ENCODE peak calls at places on chromosomes 6 and 20, in seven cellular contexts. A is A549, W is GM12892, P is right lobe of liver, C is uterus, S is NB4, L is ovary. D is an unnamed sample.

GRCh38 chr6:92892626-92893025 is 526.7 kb downstream of the EPHA7 start:
- DNase-seq in S (no peak), L (no peak), A (no peak), W (no peak), C (no peak), P (no peak), D (no peak)

GRCh38 chr6:53579338-53579737 is 34.4 kb upstream of the GCLC start:
- DNase-seq in W (no peak), L (no peak), P (no peak), S (no peak), C (no peak), A (no peak), D (no peak)

GRCh38 chr20:59421920-59422637 is 121.7 kb downstream of the EDN3 start:
- DNase-seq in C (no peak), P (no peak), S (no peak), W (no peak), L (no peak), A (no peak), D (no peak)

GRCh38 chr6:24856954-24857670 is 58.4 kb upstream of the ARMH2 start:
- DNase-seq in W (no peak), P (no peak), C (no peak), S (no peak), L (no peak), A (no peak), D (no peak)

GRCh38 chr6:127963495-127963894 is 62.6 kb upstream of the THEMIS start:
- DNase-seq in C (no peak), L (no peak), W (no peak), P (no peak), A (no peak), S (no peak), D (no peak)

GRCh38 chr6:106128981-106129761 is 43.0 kb downstream of the PRDM1 start:
- DNase-seq in P (no peak), L (no peak), S (no peak), W (no peak), C (no peak), A (peak), D (no peak)

GRCh38 chr20:19668406-19668805 is 89.7 kb upstream of the RIN2 start:
- DNase-seq in C (no peak), L (no peak), W (no peak), A (no peak), P (no peak), S (peak), D (no peak)

GRCh38 chr20:52031206-52031573 is 160.4 kb downstream of the ZFP64 start:
- DNase-seq in P (no peak), A (no peak), L (no peak), S (no peak), C (no peak), W (no peak), D (no peak)

GRCh38 chr20:4592316-4593148 is 129.2 kb upstream of the PRND start:
- DNase-seq in P (no peak), A (peak), L (peak), W (peak), C (peak), S (peak), D (peak)

GRCh38 chr6:151179321-151179720 is 60.4 kb upstream of the AKAP12 start:
- DNase-seq in L (no peak), A (no peak), W (no peak), S (no peak), C (no peak), P (no peak), D (no peak)

GRCh38 chr6:119259027-119259426 is 90.5 kb downstream of the MAN1A1 start:
- DNase-seq in S (no peak), C (no peak), A (no peak), L (no peak), W (no peak), P (no peak), D (no peak)

GRCh38 chr20:37590938-37591490 is 63.3 kb upstream of the BLCAP start:
- DNase-seq in L (no peak), S (no peak), A (no peak), P (no peak), W (no peak), C (no peak), D (no peak)

GRCh38 chr6:53306819-53307347 is 41.9 kb downstream of the ELOVL5 start:
- DNase-seq in C (no peak), L (no peak), W (peak), A (no peak), P (peak), S (no peak), D (peak)

GRCh38 chr20:49636447-49636846 is 68.5 kb upstream of the PTGIS start:
- DNase-seq in A (no peak), S (no peak), P (no peak), L (peak), C (no peak), W (no peak), D (no peak)

GRCh38 chr6:27776504-27776903 is 135.7 kb downstream of the OR2B2 start:
- DNase-seq in C (no peak), L (no peak), A (no peak), S (no peak), W (no peak), P (no peak), D (no peak)

GRCh38 chr20:2867081-2867860 is 6.0 kb upstream of the PTPRA start:
- DNase-seq in A (no peak), W (no peak), S (peak), C (no peak), P (no peak), L (no peak), D (no peak)

GRCh38 chr20:39016496-39016895 is 54.4 kb downstream of the DHX35 start:
- DNase-seq in P (no peak), W (no peak), A (no peak), S (no peak), L (no peak), C (no peak), D (no peak)

GRCh38 chr6:72651191-72651590 is 29.3 kb downstream of the KCNQ5 start:
- DNase-seq in A (no peak), W (no peak), C (no peak), P (no peak), L (no peak), S (no peak), D (no peak)

GRCh38 chr6:157646012-157646411 is 177.0 kb upstream of the SNX9 start:
- DNase-seq in C (no peak), A (no peak), P (no peak), S (peak), L (no peak), W (no peak), D (no peak)

GRCh38 chr6:157642736-157643135 is 180.3 kb upstream of the SNX9 start:
- DNase-seq in C (no peak), L (no peak), S (no peak), W (no peak), P (no peak), A (no peak), D (no peak)

GRCh38 chr6:157644043-157644810 is 178.8 kb upstream of the SNX9 start:
- DNase-seq in W (no peak), C (no peak), P (no peak), L (no peak), S (peak), A (peak), D (no peak)

GRCh38 chr6:157647261-157647915 is 175.7 kb upstream of the SNX9 start:
- DNase-seq in C (no peak), W (no peak), P (no peak), S (peak), A (no peak), L (no peak), D (no peak)

DNA sequence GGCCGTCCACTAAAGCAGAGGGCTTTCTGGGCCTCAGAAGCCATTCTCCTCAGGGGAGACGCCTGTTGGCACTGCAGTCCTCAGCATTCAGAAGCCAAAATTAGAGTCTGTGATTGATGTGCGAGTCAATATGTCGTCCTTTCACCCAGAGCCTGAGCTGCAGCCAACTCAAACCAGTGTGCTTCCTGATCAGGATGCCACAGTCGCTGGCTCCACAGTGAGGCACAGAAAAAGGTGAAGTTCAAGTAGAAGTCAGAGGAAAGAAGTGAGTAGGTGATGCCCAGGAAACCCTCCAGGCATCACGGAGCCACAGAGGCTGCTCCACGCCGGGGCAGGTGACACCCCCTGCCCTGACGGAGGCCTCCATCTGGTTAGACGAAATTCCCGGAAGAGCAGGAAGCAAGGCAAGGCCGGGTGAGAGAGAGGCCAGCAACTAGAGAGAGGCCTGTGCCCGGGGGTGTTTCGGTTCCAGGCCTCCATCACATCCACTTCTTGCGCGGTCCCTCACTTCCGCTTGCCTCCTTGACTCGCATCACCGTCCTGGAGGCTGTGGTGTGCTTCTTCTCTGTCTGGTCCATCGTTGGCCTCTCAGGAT is 177.7 kb upstream of the SNX9 start:
- DNase-seq in A (no peak), S (no peak), P (no peak), C (no peak), L (no peak), W (no peak), D (no peak)
- TF ChIP-seq POLR2A in A (no peak), S (no peak), P (no peak), C (no peak), L (no peak), W (no peak), D (no peak)

GRCh38 chr6:131808460-131809269 is 845 bp downstream of the ENPP1 start:
- DNase-seq in C (no peak), S (no peak), A (no peak), W (no peak), L (no peak), P (no peak), D (no peak)
- TF ChIP-seq POLR2A in C (no peak), S (no peak), A (no peak), W (no peak), L (no peak), P (no peak), D (no peak)

DNA sequence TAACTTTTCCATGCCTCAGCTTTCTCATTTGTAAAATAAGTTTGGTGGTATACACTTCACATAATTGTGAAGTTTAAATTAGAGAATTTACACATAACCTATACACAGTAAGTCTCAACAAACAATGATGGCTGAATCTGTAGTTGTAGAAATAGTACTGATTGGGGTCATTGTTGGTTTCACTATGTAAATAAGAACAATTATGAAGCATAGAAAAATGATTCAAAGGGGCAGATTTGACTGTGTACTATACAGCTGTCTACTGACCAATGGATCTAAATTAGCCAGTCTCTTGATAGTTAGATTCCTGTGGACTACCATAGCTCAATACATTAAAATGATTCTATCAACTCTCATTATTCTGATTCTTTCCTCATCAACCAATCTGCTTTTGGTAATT is 181.1 kb upstream of the STXBP5 start:
- DNase-seq in W (no peak), S (no peak), C (no peak), A (no peak), P (no peak), L (no peak), D (no peak)
- TF ChIP-seq POLR2A in W (no peak), S (no peak), C (no peak), A (no peak), P (no peak), L (no peak), D (no peak)

DNA sequence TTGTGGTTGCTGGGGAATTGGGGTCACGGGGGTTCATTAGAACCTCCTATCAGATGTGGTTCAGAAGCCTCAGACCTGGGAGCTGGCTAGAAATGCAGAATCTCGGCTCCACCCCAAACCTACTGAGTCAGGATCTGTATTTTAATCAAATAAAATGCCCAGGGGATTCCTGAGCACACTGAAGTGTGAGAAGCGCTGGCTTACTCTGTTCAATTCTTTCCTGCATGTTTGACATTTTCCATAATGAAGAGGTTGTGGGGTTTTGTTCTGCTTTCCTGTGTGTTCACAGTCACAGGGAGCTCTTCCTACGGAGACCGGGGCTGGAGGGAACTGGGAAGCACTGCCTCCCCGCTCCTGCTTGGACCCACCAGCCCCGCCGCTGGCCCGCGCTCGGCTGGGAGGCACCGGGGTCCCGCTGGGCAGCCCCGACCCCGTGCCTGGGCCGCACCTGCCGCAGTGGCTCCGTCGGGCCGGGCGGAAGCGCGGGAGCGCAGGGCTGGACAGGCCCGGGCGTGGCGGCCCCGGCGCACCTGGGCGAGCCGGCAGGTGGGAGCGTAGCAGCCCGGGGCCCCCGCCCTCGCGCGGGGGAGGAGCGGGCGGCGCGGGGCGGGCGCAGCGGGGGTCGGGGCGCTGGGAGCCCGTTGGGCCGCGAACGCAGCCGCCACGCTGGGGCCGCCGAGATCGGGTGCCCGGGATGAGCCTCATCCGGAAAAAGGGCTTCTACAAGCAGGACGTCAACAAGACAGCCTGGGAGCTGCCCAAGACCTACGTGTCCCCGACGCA is at the start of gene MAPK13:
- DNase-seq in C (no peak), L (no peak), P (peak), W (peak), A (no peak), S (no peak), D (no peak)
- TF ChIP-seq POLR2A in C (no peak), L (no peak), P (no peak), W (no peak), A (no peak), S (no peak), D (no peak)

DNA sequence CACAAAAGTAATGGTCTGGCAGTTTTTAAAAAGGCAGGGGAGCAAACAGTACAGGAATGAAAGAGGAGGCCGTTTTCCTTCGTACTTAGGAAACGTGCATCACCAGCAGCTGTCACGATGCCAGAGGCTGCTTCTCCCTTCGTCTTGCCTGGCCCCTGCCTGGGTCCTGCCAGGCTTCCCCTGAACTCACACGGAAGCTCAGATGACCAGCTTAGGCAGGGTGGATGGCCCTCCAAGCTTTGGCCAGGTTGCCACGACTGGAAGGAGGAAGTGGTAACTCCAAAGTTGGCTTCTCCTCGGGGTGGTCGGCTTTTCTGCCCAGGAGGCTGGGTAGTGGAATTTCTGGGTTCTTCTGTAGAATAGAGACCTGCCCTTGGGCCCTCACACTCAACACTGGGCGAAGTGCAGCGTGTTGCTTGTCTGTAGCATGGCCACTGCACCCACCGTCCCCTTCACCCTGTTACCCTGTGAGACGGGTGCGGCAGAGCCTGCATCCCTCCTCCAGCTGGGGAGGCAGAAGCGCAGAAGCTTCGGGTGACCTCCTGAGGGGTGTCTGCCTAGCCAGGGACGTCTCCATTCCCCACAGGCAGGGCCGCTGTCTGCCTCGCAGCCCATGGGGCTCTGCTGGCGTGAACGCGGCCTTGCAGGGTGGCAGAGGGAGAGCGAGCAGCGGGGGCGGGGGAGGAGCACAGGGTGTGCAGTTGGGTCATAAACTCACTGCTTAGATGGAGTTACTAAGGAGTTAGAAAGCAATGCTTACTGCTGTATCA is 18.4 kb upstream of the RBM38 start:
- DNase-seq in C (no peak), S (no peak), P (no peak), L (no peak), A (no peak), W (no peak), D (no peak)
- TF ChIP-seq POLR2A in C (no peak), S (no peak), P (no peak), L (no peak), A (no peak), W (peak), D (no peak)

D was measured in H54.